ENCODE peak calls at places on chromosomes 3 and 15, in four cellular contexts. Q is HCT116, C is K562, M is HepG2. I is an unnamed sample.

GRCh38 chr15:70618929-70619328 is 144.4 kb downstream of the UACA start:
- DNase-seq in M (no peak), Q (no peak), C (no peak), I (no peak)

GRCh38 chr3:151268267-151269235 is 9.8 kb downstream of the P2RY14 start:
- DNase-seq in Q (no peak), M (no peak), C (no peak), I (no peak)

GRCh38 chr3:182765287-182765686 is 28.0 kb upstream of the ATP11B start:
- DNase-seq in M (no peak), Q (no peak), C (no peak), I (no peak)

GRCh38 chr3:45402138-45402537 is 13.8 kb downstream of the LARS2 start:
- DNase-seq in M (no peak), Q (no peak), C (no peak), I (no peak)

GRCh38 chr15:101579766-101580165 is 72.4 kb downstream of the TM2D3 start:
- DNase-seq in M (no peak), Q (no peak), C (no peak), I (peak)

GRCh38 chr3:5330152-5330810 is 142.8 kb downstream of the EDEM1 start:
- DNase-seq in C (peak), M (peak), Q (peak), I (no peak)

GRCh38 chr15:73770049-73770448 is 16.9 kb upstream of the INSYN1 start:
- DNase-seq in C (no peak), Q (no peak), M (no peak), I (no peak)

GRCh38 chr15:39232512-39232911 is 348.4 kb upstream of the THBS1 start:
- DNase-seq in M (no peak), Q (no peak), C (no peak), I (no peak)

GRCh38 chr15:92958105-92958504 is 58.0 kb downstream of the CHD2 start:
- DNase-seq in M (no peak), C (no peak), Q (no peak), I (no peak)

GRCh38 chr15:36579792-36580431 is 486 bp downstream of the CDIN1 start:
- DNase-seq in C (no peak), M (peak), Q (no peak), I (no peak)

GRCh38 chr15:78909791-78910228 is 35.0 kb downstream of the CTSH start:
- DNase-seq in M (peak), C (peak), Q (peak), I (peak)
- TF ChIP-seq POLR2AphosphoS5 in M (no peak), C (no peak), Q (no peak), I (no peak)

DNA sequence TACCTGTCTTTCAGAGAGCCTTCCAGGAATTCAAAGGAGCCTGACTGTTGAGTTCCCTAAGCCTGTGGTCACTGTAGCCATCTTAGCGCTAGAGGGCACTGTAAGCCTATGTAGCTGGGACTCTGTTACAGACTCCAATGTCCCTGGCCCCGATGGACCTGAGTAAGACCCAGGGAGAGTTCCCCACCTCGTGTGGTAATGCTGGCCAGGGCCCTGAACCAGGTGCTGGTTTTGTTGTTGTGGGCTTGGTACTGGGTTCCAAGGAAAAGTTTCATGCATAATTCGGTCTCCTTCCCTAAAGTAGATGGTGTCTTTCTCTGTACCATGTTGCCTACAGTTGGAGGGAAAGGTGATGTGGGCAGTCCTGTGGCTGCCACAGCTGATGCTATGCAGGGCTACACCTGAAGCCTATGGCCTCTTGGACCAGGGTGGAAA is 32.4 kb downstream of the CDAN1 start:
- DNase-seq in Q (peak), C (peak), M (peak), I (peak)
- H2AFZ ChIP-seq in Q (no peak), C (peak), M (no peak), I (no peak)

GRCh38 chr15:63048115-63048985 is 5.8 kb downstream of the TPM1 start:
- DNase-seq in Q (peak), M (peak), C (peak), I (peak)
- TF ChIP-seq POLR2A in Q (no peak), M (peak), C (peak), I (peak)

GRCh38 chr3:153443961-153444360 is 281.9 kb downstream of the RAP2B start:
- DNase-seq in M (peak), C (no peak), Q (peak), I (peak)
- TF ChIP-seq POLR2AphosphoS5 in M (no peak), C (no peak), Q (no peak), I (no peak)

GRCh38 chr3:25090869-25091453 is 337.1 kb upstream of the RARB start:
- DNase-seq in C (no peak), M (no peak), Q (no peak), I (no peak)
- H2AFZ ChIP-seq in C (no peak), M (no peak), Q (no peak), I (no peak)